ENCODE peak calls at places on chromosomes 3 and 15, in six cellular contexts. G is SJSA1, Z is neural progenitor cell, D is small intestine, C is breast epithelium, N is mammary epithelial cell. A is an unnamed sample.
A peak's percentile ranks its signal among the peaks of the same experiment; 100 is the strongest.

GRCh38 chr3:139797724-139798343 is 120.1 kb upstream of the NMNAT3 start:
- DNase-seq in G (no peak), C (no peak), Z (peak; percentile 76), N (peak; percentile 24), D (peak; percentile 10), A (peak; percentile 54)

GRCh38 chr3:194800014-194800413 is 114.3 kb downstream of the FAM43A start:
- DNase-seq in C (no peak), Z (no peak), D (no peak), G (no peak), N (no peak), A (no peak)

GRCh38 chr15:38705421-38706219 is 141.0 kb upstream of the RASGRP1 start:
- DNase-seq in C (no peak), N (no peak), Z (peak; percentile 20), G (no peak), D (no peak), A (no peak)

GRCh38 chr15:22930782-22931484 is 49.2 kb downstream of the CYFIP1 start:
- DNase-seq in D (peak; percentile 41), N (peak; percentile 62), G (no peak), Z (no peak), C (peak; percentile 57), A (peak; percentile 24)

GRCh38 chr3:61483997-61484396 is 77.4 kb upstream of the PTPRG start:
- DNase-seq in D (no peak), G (no peak), N (no peak), C (no peak), Z (no peak), A (no peak)

GRCh38 chr3:79032686-79033318 is 735.0 kb downstream of the ROBO1 start:
- DNase-seq in Z (peak; percentile 65), N (peak; percentile 35), D (peak; percentile 35), C (no peak), G (no peak), A (peak; percentile 87)

GRCh38 chr3:194487289-194488006 is 646 bp upstream of the ATP13A3 start:
- DNase-seq in N (no peak), Z (peak; percentile 28), D (peak; percentile 45), C (no peak), G (no peak), A (no peak)

GRCh38 chr15:75062706-75063105 is 39.3 kb downstream of the PPCDC start:
- DNase-seq in G (peak; percentile 25), D (no peak), Z (no peak), N (no peak), C (no peak), A (no peak)

GRCh38 chr3:100954990-100955389 is 38.2 kb downstream of the ABI3BP start:
- DNase-seq in D (no peak), C (no peak), G (no peak), Z (no peak), N (peak; percentile 86), A (no peak)

GRCh38 chr3:43253294-43253693 is 33.0 kb upstream of the SNRK start:
- DNase-seq in G (no peak), N (no peak), C (no peak), Z (no peak), D (no peak), A (no peak)

GRCh38 chr15:40743921-40744809 is 10.9 kb downstream of the RMDN3 start:
- DNase-seq in G (no peak), N (peak; percentile 78), C (no peak), Z (no peak), D (peak; percentile 77), A (no peak)

GRCh38 chr15:82532383-82532990 is 7.8 kb downstream of the RPS17 start:
- DNase-seq in G (peak; percentile 38), C (peak; percentile 15), N (no peak), Z (no peak), D (no peak), A (no peak)

GRCh38 chr3:126317029-126317996 is 39.9 kb downstream of the KLF15 start:
- DNase-seq in D (no peak), G (no peak), Z (no peak), C (no peak), N (no peak), A (no peak)

GRCh38 chr15:90703455-90703854 is 13.7 kb upstream of the BLM start:
- DNase-seq in C (no peak), G (no peak), N (no peak), D (no peak), Z (no peak), A (no peak)

DNA sequence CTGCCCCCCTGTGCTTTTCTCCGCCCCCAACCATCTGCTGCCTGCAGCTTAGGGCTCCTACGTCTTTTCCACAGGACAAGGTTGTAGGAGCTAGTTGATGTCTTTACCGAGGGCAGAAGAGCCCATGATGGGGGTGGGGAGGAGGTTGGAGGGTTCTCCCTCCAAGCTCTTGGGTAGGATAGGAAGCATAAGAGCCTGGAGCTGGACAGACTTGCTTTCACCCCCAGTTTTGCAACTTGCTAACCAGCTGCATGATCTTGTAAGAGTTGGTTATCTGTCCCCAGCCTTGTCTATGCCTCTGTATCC is 856 bp downstream of the ABCF3 start:
- DNase-seq in C (no peak), G (no peak), N (no peak), Z (no peak), D (no peak), A (no peak)
- H3K36me3 ChIP-seq in C (peaks cover 7% of the 10 kb centered on the region), G (peaks cover 89% of the 10 kb centered on the region), N (peaks cover 27% of the 10 kb centered on the region), Z (no peaks in the 10 kb centered on the region), D (peaks cover 10% of the 10 kb centered on the region), A (peaks cover 71% of the 10 kb centered on the region)

GRCh38 chr3:31182639-31183038 is 288.2 kb upstream of the GADL1 start:
- DNase-seq in G (no peak), Z (no peak), N (no peak), D (no peak), C (no peak), A (no peak)

GRCh38 chr3:31179768-31180167 is 285.3 kb upstream of the GADL1 start:
- DNase-seq in C (no peak), D (no peak), N (no peak), Z (no peak), G (no peak), A (no peak)

GRCh38 chr3:31178467-31178866 is 284.0 kb upstream of the GADL1 start:
- DNase-seq in D (no peak), Z (no peak), C (no peak), N (no peak), G (no peak), A (no peak)

GRCh38 chr3:31181661-31182060 is 287.2 kb upstream of the GADL1 start:
- DNase-seq in Z (no peak), C (no peak), G (no peak), N (no peak), D (no peak), A (no peak)

GRCh38 chr3:31180274-31180673 is 285.8 kb upstream of the GADL1 start:
- DNase-seq in D (no peak), N (no peak), G (no peak), Z (no peak), C (no peak), A (no peak)
- H3K4me3 ChIP-seq in D (no peak overlapping the region), N (no peak overlapping the region), G (no peak overlapping the region), Z (no peak overlapping the region), C (no peak overlapping the region), A (no peak overlapping the region)

DNA sequence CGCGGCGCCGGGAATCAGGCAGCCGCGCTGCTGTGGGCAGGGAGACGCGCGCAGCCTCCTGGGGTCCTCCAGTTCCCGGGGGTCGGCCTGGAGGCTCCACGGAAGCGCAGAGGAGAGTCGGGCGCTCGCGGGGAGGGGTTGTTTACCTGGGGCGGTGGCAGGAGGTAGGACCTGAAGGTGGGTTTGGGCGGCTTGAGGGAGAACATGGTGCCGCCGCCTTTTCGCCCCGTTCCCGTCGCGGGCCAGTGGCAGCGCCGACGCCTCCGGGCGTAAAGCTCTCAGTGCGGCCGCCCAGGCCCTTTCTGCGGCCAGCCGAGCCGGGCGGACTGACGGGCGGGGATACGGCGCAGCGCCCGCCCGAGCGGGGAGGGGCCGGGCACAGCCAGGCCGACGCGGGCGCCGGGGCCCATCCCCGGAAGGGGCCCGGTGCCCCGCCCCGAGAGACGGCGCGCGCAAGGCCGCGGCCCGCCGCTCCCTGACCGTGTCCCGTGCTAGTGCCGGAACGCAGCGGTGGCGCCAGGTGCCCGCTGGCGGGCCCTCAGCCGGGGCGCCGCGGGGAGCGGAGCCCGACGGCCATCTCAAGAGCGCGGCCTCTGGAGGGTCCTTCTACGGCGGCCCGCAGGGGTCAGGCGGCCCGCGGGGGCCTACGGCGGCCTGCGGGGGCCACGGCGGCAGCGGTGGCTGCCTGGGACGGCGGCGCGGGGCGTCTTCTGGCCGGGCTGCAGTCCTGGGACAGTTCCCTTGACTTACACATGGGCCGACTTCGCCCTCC is at the start of gene MTMR10:
- DNase-seq in Z (peak; percentile 91), G (peak; percentile 71), D (peak; percentile 86), C (peak; percentile 52), N (peak; percentile 76), A (peak; percentile 74)
- H3K27ac ChIP-seq in Z (peak within 1 kb of the TSS; percentile 65), G (peak within 1 kb of the TSS; percentile 97), D (peak within 1 kb of the TSS; percentile 99), C (peak within 1 kb of the TSS; percentile 98), N (peak within 1 kb of the TSS; percentile 70), A (peak within 1 kb of the TSS; percentile 89)

GRCh38 chr3:170132335-170132734 is 49.2 kb downstream of the PHC3 start:
- DNase-seq in G (no peak), C (no peak), D (peak; percentile 5), N (no peak), Z (no peak), A (no peak)
- H3K36me3 ChIP-seq in G (peaks cover 78% of the 10 kb centered on the region), C (peaks cover 15% of the 10 kb centered on the region), D (peaks cover under 1% of the 10 kb centered on the region), N (peaks cover 32% of the 10 kb centered on the region), Z (peaks cover 28% of the 10 kb centered on the region), A (peaks cover 39% of the 10 kb centered on the region)

GRCh38 chr3:36875397-36875796 is 69.5 kb downstream of the TRANK1 start:
- DNase-seq in N (no peak), Z (no peak), C (no peak), D (no peak), G (no peak), A (no peak)

GRCh38 chr3:36871379-36872126 is 73.3 kb downstream of the TRANK1 start:
- DNase-seq in N (no peak), D (no peak), Z (no peak), G (no peak), C (no peak), A (peak; percentile 24)

GRCh38 chr3:36877930-36878685 is 66.7 kb downstream of the TRANK1 start:
- DNase-seq in C (no peak), D (no peak), Z (peak; percentile 16), N (peak; percentile 56), G (no peak), A (no peak)

GRCh38 chr3:36874351-36874874 is 70.4 kb downstream of the TRANK1 start:
- DNase-seq in Z (no peak), C (no peak), D (no peak), N (no peak), G (no peak), A (peak; percentile 63)

GRCh38 chr3:36876181-36876936 is 68.5 kb downstream of the TRANK1 start:
- DNase-seq in N (no peak), Z (no peak), D (peak; percentile 46), C (no peak), G (no peak), A (no peak)
- H3K4me3 ChIP-seq in N (no peak overlapping the region), Z (no peak overlapping the region), D (no peak overlapping the region), C (no peak overlapping the region), G (peak overlapping the region; percentile 13), A (no peak overlapping the region)

GRCh38 chr3:114846252-114846651 is 300.8 kb downstream of the ZBTB20 start:
- DNase-seq in G (no peak), D (no peak), Z (no peak), C (no peak), N (no peak), A (no peak)
- H3K27ac ChIP-seq in G (no peak overlapping the region), D (no peak overlapping the region), Z (no peak overlapping the region), C (no peak overlapping the region), N (no peak overlapping the region), A (no peak overlapping the region)

GRCh38 chr3:6862880-6863195 is 1.9 kb downstream of the GRM7 start:
- DNase-seq in G (no peak), N (no peak), Z (no peak), C (no peak), D (no peak), A (no peak)
- H3K36me3 ChIP-seq in G (no peaks in the 10 kb centered on the region), N (no peaks in the 10 kb centered on the region), Z (no peaks in the 10 kb centered on the region), C (no peaks in the 10 kb centered on the region), D (no peaks in the 10 kb centered on the region), A (no peaks in the 10 kb centered on the region)

A was measured in A673.